ENCODE peak calls at places on chromosomes 11 and 22, in four cellular contexts. T, W, U and C are unnamed samples.

GRCh38 chr22:22667966-22668880 is 23.8 kb downstream of the GGTLC2 start:
- DNase-seq in T (no peak), W (no peak), U (no peak), C (no peak)

GRCh38 chr11:101617735-101618332 is 34.0 kb upstream of the TRPC6 start:
- DNase-seq in T (no peak), W (peak), U (no peak), C (no peak)

GRCh38 chr11:114340311-114341131 is 44.3 kb downstream of the NNMT start:
- DNase-seq in T (peak), W (peak), U (peak), C (peak)

GRCh38 chr11:29328961-29329441 is 687.8 kb downstream of the KCNA4 start:
- DNase-seq in T (peak), W (peak), U (no peak), C (peak)

GRCh38 chr22:24466831-24467249 is 28.3 kb upstream of the UPB1 start:
- DNase-seq in T (peak), W (peak), U (no peak), C (peak)

GRCh38 chr11:44627911-44628729 is 62.7 kb downstream of the CD82 start:
- DNase-seq in T (no peak), W (peak), U (peak), C (peak)

GRCh38 chr11:86947541-86947940 is 7.7 kb downstream of the FZD4 start:
- DNase-seq in T (peak), W (peak), U (no peak), C (no peak)

GRCh38 chr11:118679483-118679882 is at the start of gene TREH:
- DNase-seq in T (no peak), W (no peak), U (no peak), C (no peak)

GRCh38 chr11:91170711-91171110 is 947.9 kb upstream of the CHORDC1 start:
- DNase-seq in T (peak), W (no peak), U (no peak), C (peak)

GRCh38 chr11:13415201-13415600 is 47.8 kb downstream of the BTBD10 start:
- DNase-seq in T (no peak), W (no peak), U (no peak), C (no peak)

GRCh38 chr11:124644426-124645280 is 22.0 kb downstream of the TBRG1 start:
- DNase-seq in T (peak), W (peak), U (peak), C (peak)

DNA sequence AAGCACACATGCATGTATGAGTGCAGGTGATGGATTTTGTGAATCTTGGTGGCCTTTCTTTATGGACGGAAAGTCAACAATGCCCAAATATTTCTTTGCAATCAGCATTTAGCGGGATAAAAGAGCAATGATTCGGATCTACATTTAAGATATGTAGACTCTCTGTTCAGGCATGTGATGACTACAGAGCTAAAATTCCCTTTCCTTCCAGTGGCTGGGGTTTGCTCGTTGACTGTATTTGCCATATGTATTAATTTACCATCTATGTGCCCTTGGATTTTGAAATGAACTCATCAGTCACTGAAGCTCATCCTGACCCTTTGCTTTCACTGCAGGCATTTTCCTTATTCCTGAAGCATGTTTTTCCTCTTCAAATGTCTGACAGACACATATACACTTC is 13.6 kb downstream of the BLID start:
- DNase-seq in T (no peak), W (peak), U (no peak), C (peak)
- H3K4me3 ChIP-seq in T (peak), W (peak), U (no peak), C (peak)

DNA sequence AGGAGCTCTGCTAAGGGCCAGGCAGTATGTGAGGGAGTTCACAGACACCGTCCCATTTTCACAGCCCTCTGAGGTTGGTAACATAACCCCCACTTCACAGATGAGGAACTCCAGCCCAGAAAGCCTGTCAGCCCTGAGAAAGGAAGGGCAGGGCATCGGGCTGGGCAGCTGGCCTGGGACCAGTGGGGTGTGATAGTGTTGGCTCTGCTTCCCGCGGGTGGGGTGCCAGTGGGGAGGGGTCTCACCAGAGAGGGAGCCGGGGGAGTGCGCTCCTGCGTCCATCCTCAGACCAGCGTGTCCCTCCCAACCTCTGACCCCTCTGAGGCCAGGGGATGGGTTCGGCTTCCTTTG is 2.3 kb downstream of the TAGLN start:
- DNase-seq in T (no peak), W (peak), U (no peak), C (no peak)
- H3K4me3 ChIP-seq in T (peak), W (peak), U (no peak), C (peak)

DNA sequence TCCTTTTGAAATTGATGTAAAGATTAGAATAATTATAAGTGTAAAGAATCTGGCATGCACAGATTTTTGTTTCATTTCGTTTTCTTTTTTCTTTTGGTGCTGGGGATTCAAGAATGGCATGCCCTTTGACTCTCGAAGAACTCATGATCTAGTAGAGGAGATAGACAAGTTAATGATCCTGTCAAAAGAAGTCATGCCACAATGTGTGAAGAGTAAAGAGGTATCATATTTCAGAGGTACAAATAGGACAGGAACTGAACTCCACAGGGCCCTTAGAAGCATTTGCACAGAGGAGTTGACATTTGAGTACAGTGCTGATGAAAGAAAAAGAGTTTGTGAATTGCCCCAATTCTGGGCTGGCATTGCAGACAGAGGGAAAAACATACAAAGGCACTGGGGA is 708.0 kb upstream of the ARHGAP42 start:
- DNase-seq in T (no peak), W (no peak), U (no peak), C (no peak)
- H3K4me3 ChIP-seq in T (no peak), W (no peak), U (no peak), C (no peak)

GRCh38 chr11:128407962-128408361 is 179.4 kb downstream of the ETS1 start:
- DNase-seq in T (peak), W (peak), U (no peak), C (peak)
- H3K4me3 ChIP-seq in T (no peak), W (no peak), U (no peak), C (no peak)